ENCODE peak calls at places on chromosomes 13 and 19, in nine cellular contexts. L is fibroblast of lung; G is NCI-H446 treated with DMSO at 0.1 percent for 48 hours; D is activated T-cell treated with anti-CD3 and anti-CD28 coated beads for 1 hour; F is left colon; I is CD4-positive, alpha-beta memory T cell; A is activated CD4-positive, alpha-beta T cell treated with anti-CD3 and anti-CD28 coated beads for 1 hour; B is NCI-H2107; T is osteoblast. W is an unnamed sample.

GRCh38 chr13:41960700-41961697 is at the start of gene VWA8:
- DNase-seq in T (peak), F (peak), I (peak), B (peak), A (peak), D (peak), L (peak), G (peak), W (peak)

GRCh38 chr13:30934381-30934780 is 1.9 kb downstream of the TEX26 start:
- DNase-seq in B (no peak), L (no peak), D (no peak), T (no peak), A (no peak), G (no peak), F (no peak), I (no peak), W (no peak)

GRCh38 chr19:38655148-38655824 is 7.8 kb downstream of the ACTN4 start:
- DNase-seq in L (peak), A (no peak), T (peak), G (no peak), B (no peak), F (no peak), I (no peak), D (no peak), W (no peak)

GRCh38 chr19:3319643-3320353 is 46.6 kb upstream of the NFIC start:
- DNase-seq in I (no peak), A (no peak), B (no peak), G (no peak), T (peak), D (no peak), F (no peak), L (peak), W (no peak)

GRCh38 chr19:5714819-5715218 is 5.1 kb downstream of the LONP1 start:
- DNase-seq in G (no peak), F (no peak), L (no peak), A (no peak), T (no peak), B (no peak), D (no peak), I (no peak), W (no peak)

GRCh38 chr13:36804588-36804987 is 14.4 kb upstream of the RFXAP start:
- DNase-seq in D (no peak), G (no peak), L (no peak), I (no peak), F (peak), T (no peak), B (no peak), A (no peak), W (no peak)

GRCh38 chr19:48630289-48631036 is 6.7 kb downstream of the DBP start:
- DNase-seq in T (peak), A (no peak), F (peak), G (no peak), L (peak), D (no peak), B (no peak), I (no peak), W (no peak)

GRCh38 chr13:27375686-27376326 is 48.6 kb upstream of the GTF3A start:
- DNase-seq in T (peak), A (peak), G (peak), D (peak), I (peak), L (peak), F (peak), B (no peak), W (peak)

GRCh38 chr19:7267792-7268736 is 26.1 kb downstream of the INSR start:
- DNase-seq in G (no peak), F (peak), T (no peak), I (no peak), A (no peak), B (no peak), D (no peak), L (no peak), W (no peak)